ENCODE peak calls at places on chromosome 19, in four cellular contexts. K, Q, F and D are unnamed samples.

GRCh38 chr19:52640916-52641315 is 2.8 kb upstream of the ZNF83 start:
- DNase-seq in F (peak), Q (no peak), K (no peak), D (no peak)

GRCh38 chr19:19276851-19277250 is 3.8 kb upstream of the TM6SF2 start:
- DNase-seq in Q (no peak), K (no peak), F (no peak), D (no peak)

GRCh38 chr19:2969104-2969504 is 8.3 kb upstream of the TLE6 start:
- DNase-seq in K (no peak), F (no peak), Q (no peak), D (peak)

GRCh38 chr19:37695144-37695899 is 24.2 kb downstream of the ZNF607 start:
- DNase-seq in K (no peak), Q (no peak), F (no peak), D (no peak)

GRCh38 chr19:35404879-35405622 is 34.2 kb downstream of the GPR42 start:
- DNase-seq in Q (no peak), K (peak), F (peak), D (no peak)

GRCh38 chr19:16614941-16615340 is 13.1 kb downstream of the MED26 start:
- DNase-seq in K (no peak), Q (no peak), F (no peak), D (no peak)

GRCh38 chr19:4713384-4713951 is 10.2 kb downstream of the DPP9 start:
- DNase-seq in K (peak), Q (peak), F (peak), D (no peak)

GRCh38 chr19:55384576-55385235 is 614 bp upstream of the TMEM238 start:
- DNase-seq in K (no peak), Q (no peak), F (no peak), D (no peak)

GRCh38 chr19:45142728-45143115 is 18.1 kb downstream of the NKPD1 start:
- DNase-seq in F (no peak), Q (no peak), K (no peak), D (no peak)

GRCh38 chr19:6963937-6964336 is 57.3 kb downstream of the MBD3L2B start:
- DNase-seq in K (no peak), F (no peak), Q (no peak), D (no peak)

GRCh38 chr19:12867120-12868099 is 13.8 kb downstream of the DNASE2 start:
- DNase-seq in F (no peak), Q (no peak), K (peak), D (no peak)

GRCh38 chr19:54245936-54246335 is 3.3 kb upstream of the LILRA6 start:
- DNase-seq in K (no peak), Q (no peak), F (no peak), D (no peak)

GRCh38 chr19:15374796-15375440 is 4.7 kb downstream of the AKAP8 start:
- DNase-seq in K (no peak), Q (no peak), F (no peak), D (no peak)

GRCh38 chr19:40229484-40229883 is 3.0 kb upstream of the CCNP start:
- DNase-seq in K (peak), F (peak), Q (no peak), D (no peak)

GRCh38 chr19:33849551-33850147 is 53.0 kb downstream of the KCTD15 start:
- DNase-seq in Q (no peak), K (no peak), F (no peak), D (no peak)

GRCh38 chr19:33208904-33209843 is 15.0 kb downstream of the LRP3 start:
- DNase-seq in Q (no peak), F (no peak), K (no peak), D (no peak)

GRCh38 chr19:7983995-7984837 is 21.2 kb downstream of the ELAVL1 start:
- DNase-seq in F (no peak), K (no peak), Q (no peak), D (no peak)

GRCh38 chr19:12365094-12365371 is 450 bp downstream of the ZNF442 start:
- DNase-seq in F (peak), K (peak), Q (peak), D (no peak)

GRCh38 chr19:30557212-30557611 is 185.0 kb downstream of the ZNF536 start:
- DNase-seq in Q (no peak), F (no peak), K (no peak), D (peak)

GRCh38 chr19:6066661-6067646 is 43.3 kb downstream of the RFX2 start:
- DNase-seq in Q (peak), F (peak), K (peak), D (peak)

GRCh38 chr19:48475369-48476068 is 6.3 kb downstream of the CYTH2 start:
- DNase-seq in F (no peak), Q (no peak), K (no peak), D (no peak)

GRCh38 chr19:40231544-40232424 is 5.3 kb upstream of the CCNP start:
- DNase-seq in K (no peak), Q (no peak), F (no peak), D (no peak)

GRCh38 chr19:43620061-43621001 is 902 bp upstream of the ZNF428 start:
- DNase-seq in K (no peak), F (no peak), Q (no peak), D (no peak)

GRCh38 chr19:8366121-8366581 is 2.2 kb downstream of the ANGPTL4 start:
- DNase-seq in F (no peak), K (no peak), Q (no peak), D (no peak)

GRCh38 chr19:15101479-15102082 is 5.6 kb upstream of the SYDE1 start:
- DNase-seq in K (peak), F (peak), Q (no peak), D (no peak)

GRCh38 chr19:46073268-46073922 is 32.6 kb upstream of the IGFL4 start:
- DNase-seq in F (no peak), K (peak), Q (no peak), D (no peak)